ENCODE peak calls at places on chromosomes 2 and 18, in six cellular contexts. N is T-helper 2 cell, A is endothelial cell, F is omental fat pad, X is WTC11, U is NCI-H2029 treated with DMSO at 0.1 percent for 48 hours. J is an unnamed sample.

GRCh38 chr2:134441153-134441863 is 187.4 kb downstream of the MGAT5 start:
- DNase-seq in N (no peak), U (peak), A (no peak), F (no peak), X (no peak), J (no peak)

GRCh38 chr2:64025741-64026140 is 6.5 kb upstream of the VPS54 start:
- DNase-seq in F (no peak), A (no peak), N (no peak), U (no peak), X (no peak), J (no peak)

GRCh38 chr2:85743304-85743978 is 10.3 kb upstream of the ATOH8 start:
- DNase-seq in U (no peak), N (no peak), F (no peak), X (no peak), A (no peak), J (no peak)

GRCh38 chr18:45802814-45803492 is 22.5 kb upstream of the SIGLEC15 start:
- DNase-seq in U (no peak), N (no peak), X (no peak), A (no peak), F (no peak), J (no peak)

GRCh38 chr2:4340536-4340935 is 637.2 kb downstream of the DCDC2C start:
- DNase-seq in A (no peak), N (no peak), U (no peak), X (no peak), F (no peak), J (no peak)

GRCh38 chr2:204325468-204325867 is 219.8 kb upstream of the PARD3B start:
- DNase-seq in F (no peak), N (peak), X (peak), U (peak), A (peak), J (no peak)

GRCh38 chr18:68925268-68925667 is 127.4 kb downstream of the CCDC102B start:
- DNase-seq in X (no peak), F (no peak), N (no peak), U (no peak), A (no peak), J (no peak)

GRCh38 chr2:66103581-66103980 is 331.3 kb upstream of the MEIS1 start:
- DNase-seq in A (no peak), X (no peak), U (no peak), F (no peak), N (no peak), J (no peak)

GRCh38 chr2:190627881-190628412 is 20.9 kb upstream of the NAB1 start:
- DNase-seq in X (peak), F (no peak), N (no peak), A (peak), U (no peak), J (no peak)

GRCh38 chr2:236568068-236568921 is 1.3 kb upstream of the ACKR3 start:
- DNase-seq in U (no peak), X (no peak), F (no peak), A (peak), N (no peak), J (no peak)

GRCh38 chr2:194382221-194382620 is 1274.8 kb upstream of the SLC39A10 start:
- DNase-seq in A (no peak), N (no peak), U (no peak), X (no peak), F (no peak), J (no peak)

GRCh38 chr2:176148758-176149483 is 2.4 kb upstream of the HOXD4 start:
- DNase-seq in F (no peak), N (no peak), U (no peak), X (no peak), A (no peak), J (no peak)

GRCh38 chr18:62751341-62751821 is 36.0 kb downstream of the PHLPP1 start:
- DNase-seq in X (peak), A (peak), F (no peak), U (no peak), N (no peak), J (no peak)

GRCh38 chr2:228417526-228417925 is 236.0 kb upstream of the SPHKAP start:
- DNase-seq in U (no peak), A (no peak), X (no peak), F (no peak), N (no peak), J (no peak)

GRCh38 chr18:76456823-76457222 is 38.2 kb downstream of the ZNF516 start:
- DNase-seq in U (no peak), X (no peak), A (no peak), N (no peak), F (no peak), J (no peak)

GRCh38 chr2:229431331-229431954 is 160.4 kb upstream of the PID1 start:
- DNase-seq in X (no peak), N (no peak), U (no peak), A (no peak), F (no peak), J (no peak)

GRCh38 chr2:178542569-178542968 is 62.3 kb downstream of the PLEKHA3 start:
- DNase-seq in F (no peak), X (no peak), N (no peak), U (no peak), A (no peak), J (no peak)

GRCh38 chr2:102185347-102185746 is 1.5 kb upstream of the IL1RL2 start:
- DNase-seq in X (no peak), F (no peak), A (peak), N (no peak), U (no peak), J (no peak)

GRCh38 chr2:208047840-208048239 is 22.5 kb upstream of the PLEKHM3 start:
- DNase-seq in U (no peak), F (no peak), N (no peak), A (no peak), X (no peak), J (no peak)

GRCh38 chr2:38603402-38604265 is 906 bp upstream of the HNRNPLL start:
- DNase-seq in X (peak), N (peak), U (peak), A (peak), F (peak), J (peak)